ENCODE peak calls at places on chromosomes 5 and 9, in seven cellular contexts. Z is Caco-2; S is amniotic stem cell; P is activated naive CD8-positive, alpha-beta T cell treated with anti-CD3 and anti-CD28 coated beads for 36 hours; Q is AG04450; G is testis; W is endothelial cell. T is an unnamed sample.

GRCh38 chr9:136372006-136372405 is 1.5 kb downstream of the CARD9 start:
- DNase-seq in Z (no peak), S (no peak), P (no peak), Q (no peak), G (no peak), W (no peak), T (no peak)

GRCh38 chr5:32013658-32014057 is 160.5 kb downstream of the GOLPH3 start:
- DNase-seq in Z (no peak), S (no peak), P (no peak), Q (no peak), G (no peak), W (no peak), T (no peak)

GRCh38 chr9:127519301-127520166 is 68.2 kb downstream of the LRSAM1 start:
- DNase-seq in Z (no peak), S (peak), P (peak), Q (peak), G (no peak), W (no peak), T (peak)

GRCh38 chr9:110952018-110952864 is 86.0 kb downstream of the LPAR1 start:
- DNase-seq in Z (no peak), S (no peak), P (no peak), Q (no peak), G (no peak), W (no peak), T (no peak)

GRCh38 chr9:5436441-5436840 is 1.3 kb downstream of the PLGRKT start:
- DNase-seq in Z (no peak), S (no peak), P (no peak), Q (no peak), G (no peak), W (no peak), T (no peak)

GRCh38 chr5:54651482-54652076 is 134.0 kb downstream of the SNX18 start:
- DNase-seq in Z (no peak), S (no peak), P (no peak), Q (no peak), G (peak), W (no peak), T (no peak)

GRCh38 chr5:10832987-10833386 is 72.0 kb upstream of the DAP start:
- DNase-seq in Z (peak), S (no peak), P (no peak), Q (peak), G (no peak), W (no peak), T (peak)

GRCh38 chr9:27495480-27496133 is 28.5 kb upstream of the IFNK start:
- DNase-seq in Z (no peak), S (no peak), P (no peak), Q (no peak), G (no peak), W (no peak), T (no peak)

GRCh38 chr5:132778856-132779255 is 1.8 kb upstream of the SEPTIN8 start:
- DNase-seq in Z (no peak), S (no peak), P (no peak), Q (no peak), G (no peak), W (no peak), T (no peak)

GRCh38 chr9:122912964-122913673 is at the start of gene ZBTB6:
- DNase-seq in Z (peak), S (peak), P (peak), Q (peak), G (peak), W (peak), T (peak)

GRCh38 chr5:174837919-174838902 is 113.8 kb downstream of the MSX2 start:
- DNase-seq in Z (no peak), S (no peak), P (no peak), Q (no peak), G (no peak), W (peak), T (peak)

GRCh38 chr5:156396063-156396829 is 69.3 kb downstream of the SGCD start:
- DNase-seq in Z (no peak), S (peak), P (no peak), Q (no peak), G (no peak), W (no peak), T (no peak)

GRCh38 chr5:176636426-176636825 is 6.0 kb downstream of the EIF4E1B start:
- DNase-seq in Z (no peak), S (no peak), P (no peak), Q (no peak), G (no peak), W (no peak), T (no peak)

GRCh38 chr5:96279796-96280542 is 153.1 kb downstream of the PCSK1 start:
- DNase-seq in Z (no peak), S (no peak), P (no peak), Q (no peak), G (no peak), W (no peak), T (no peak)

GRCh38 chr9:129263836-129264235 is 85.8 kb upstream of the IER5L start:
- DNase-seq in Z (no peak), S (no peak), P (no peak), Q (no peak), G (peak), W (no peak), T (no peak)

T was measured in AG09319.